ENCODE peak calls at places on chromosomes 7 and 10, in six cellular contexts. Q, M, P, H, X and K are unnamed samples.

GRCh38 chr7:54705436-54705835 is 53.6 kb downstream of the SEC61G start:
- DNase-seq in Q (no peak), M (no peak), P (no peak), H (peak; percentile 56), X (no peak), K (no peak)

GRCh38 chr10:12511651-12512050 is 162.3 kb downstream of the CAMK1D start:
- DNase-seq in Q (no peak), M (no peak), P (no peak), H (no peak), X (no peak), K (no peak)

GRCh38 chr7:117110480-117111315 is 157.4 kb downstream of the ST7 start:
- DNase-seq in Q (no peak), M (peak; percentile 10), P (peak; percentile 23), H (no peak), X (no peak), K (no peak)

GRCh38 chr10:114629824-114630430 is 28.1 kb downstream of the ABLIM1 start:
- DNase-seq in Q (no peak), M (no peak), P (no peak), H (no peak), X (no peak), K (no peak)

GRCh38 chr7:34190299-34190698 is 285.0 kb downstream of the BMPER start:
- DNase-seq in Q (no peak), M (no peak), P (no peak), H (no peak), X (peak; percentile 67), K (no peak)

GRCh38 chr7:47669178-47669878 is 87.4 kb upstream of the TNS3 start:
- DNase-seq in Q (no peak), M (no peak), P (peak; percentile 79), H (peak; percentile 92), X (peak; percentile 84), K (no peak)

GRCh38 chr7:8015095-8015745 is 46.6 kb downstream of the GLCCI1 start:
- DNase-seq in Q (no peak), M (no peak), P (no peak), H (no peak), X (no peak), K (no peak)

GRCh38 chr7:131358636-131359035 is 31.0 kb downstream of the MKLN1 start:
- DNase-seq in Q (no peak), M (no peak), P (no peak), H (no peak), X (no peak), K (no peak)